ENCODE peak calls at places on chromosomes 6 and 20, in seven cellular contexts. Q, D, A, H, X, K and E are unnamed samples.

GRCh38 chr20:40532103-40532502 is 156.9 kb downstream of the MAFB start:
- DNase-seq in Q (no peak), D (no peak), A (no peak), H (peak; percentile 33), X (no peak), K (no peak), E (no peak)

GRCh38 chr6:38391206-38391908 is 248.4 kb downstream of the BTBD9 start:
- DNase-seq in Q (no peak), D (no peak), A (no peak), H (no peak), X (no peak), K (no peak), E (no peak)

GRCh38 chr6:4085329-4085695 is 6.4 kb upstream of the FAM217A start:
- DNase-seq in Q (no peak), D (no peak), A (no peak), H (no peak), X (no peak), K (no peak), E (no peak)

GRCh38 chr20:17538517-17539170 is 7.5 kb upstream of the BFSP1 start:
- DNase-seq in Q (no peak), D (peak; percentile 21), A (no peak), H (peak; percentile 16), X (no peak), K (no peak), E (no peak)

GRCh38 chr6:41504526-41505021 is 41.6 kb upstream of the FOXP4 start:
- DNase-seq in Q (no peak), D (no peak), A (no peak), H (no peak), X (no peak), K (no peak), E (no peak)

GRCh38 chr20:10536531-10536930 is 101.4 kb downstream of the SLX4IP start:
- DNase-seq in Q (peak; percentile 74), D (no peak), A (no peak), H (no peak), X (peak; percentile 56), K (peak; percentile 79), E (no peak)

GRCh38 chr6:89984926-89985743 is 90.9 kb downstream of the GJA10 start:
- DNase-seq in Q (no peak), D (no peak), A (no peak), H (peak; percentile 27), X (no peak), K (no peak), E (no peak)

GRCh38 chr20:14295238-14295637 is 42.2 kb downstream of the FLRT3 start:
- DNase-seq in Q (no peak), D (peak; percentile 8), A (no peak), H (no peak), X (no peak), K (no peak), E (no peak)

GRCh38 chr20:17944854-17945474 is 23.6 kb downstream of the SNX5 start:
- DNase-seq in Q (no peak), D (no peak), A (no peak), H (no peak), X (no peak), K (no peak), E (no peak)

GRCh38 chr6:87793340-87793739 is 91.3 kb upstream of the AKIRIN2 start:
- DNase-seq in Q (no peak), D (no peak), A (no peak), H (no peak), X (no peak), K (no peak), E (no peak)

GRCh38 chr6:71403422-71404134 is 115.0 kb downstream of the OGFRL1 start:
- DNase-seq in Q (no peak), D (no peak), A (no peak), H (no peak), X (no peak), K (no peak), E (no peak)

GRCh38 chr6:103183831-103184411 is 1675.8 kb downstream of the HACE1 start:
- DNase-seq in Q (no peak), D (no peak), A (no peak), H (no peak), X (no peak), K (no peak), E (no peak)

GRCh38 chr6:151088599-151088935 is 151.2 kb upstream of the AKAP12 start:
- DNase-seq in Q (no peak), D (no peak), A (no peak), H (no peak), X (no peak), K (no peak), E (peak; percentile 9)

GRCh38 chr6:65989676-65990075 is 282.6 kb upstream of the EYS start:
- DNase-seq in Q (no peak), D (no peak), A (no peak), H (no peak), X (no peak), K (no peak), E (no peak)

GRCh38 chr6:52503344-52503747 is 73.5 kb downstream of the TRAM2 start:
- DNase-seq in Q (no peak), D (no peak), A (no peak), H (peak; percentile 45), X (no peak), K (no peak), E (no peak)

DNA sequence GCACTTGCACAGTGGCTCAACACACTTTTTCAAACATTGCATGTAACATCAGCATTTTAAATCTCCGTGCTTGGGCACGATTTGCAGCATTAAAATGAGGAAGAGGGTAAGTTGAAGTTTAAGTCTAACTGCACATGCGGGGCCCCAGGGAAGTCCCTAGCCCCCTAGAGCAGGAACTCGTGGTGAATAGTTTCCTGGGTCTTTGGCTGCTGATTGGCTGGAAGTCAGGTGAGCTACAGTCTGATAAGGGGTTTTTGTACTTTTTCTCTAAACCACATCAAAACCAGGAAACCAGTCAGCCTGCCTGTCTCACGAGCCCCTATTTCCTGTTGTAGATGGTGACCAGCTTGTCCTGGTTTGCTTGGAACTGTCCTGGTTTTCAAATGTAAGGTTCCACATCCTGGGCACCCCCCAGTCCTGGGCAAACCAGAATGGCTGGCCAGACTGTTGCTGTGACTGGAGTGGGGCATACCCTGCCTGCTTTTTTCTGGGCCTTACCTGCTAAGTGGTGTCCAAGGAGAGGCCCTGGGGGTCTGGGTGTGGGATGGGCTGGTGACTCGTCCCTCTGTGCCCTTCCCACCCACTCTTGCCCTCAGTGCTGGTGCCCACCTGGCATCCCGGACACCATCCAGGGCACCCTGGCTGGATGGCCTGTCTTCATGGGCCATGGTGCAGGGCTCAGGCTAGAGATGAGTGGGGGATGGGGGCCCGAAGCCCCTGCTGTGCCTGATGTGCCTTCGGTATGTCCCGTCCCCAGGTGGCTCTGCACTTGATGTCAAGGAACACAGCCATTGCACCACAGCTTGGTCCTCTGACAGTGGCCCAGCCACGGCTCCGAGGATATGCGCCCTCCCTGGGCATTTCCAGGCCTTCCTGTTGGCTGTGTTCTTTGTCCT is 31.8 kb downstream of the SUN5 start:
- DNase-seq in Q (no peak), D (peak; percentile 91), A (peak; percentile 90), H (no peak), X (no peak), K (no peak), E (no peak)
- TF ChIP-seq POLR2A in Q (no peak), D (peak; percentile 56), A (no peak), H (no peak), X (no peak), K (no peak), E (no peak)

GRCh38 chr20:57350086-57350710 is 857 bp upstream of the RAE1 start:
- DNase-seq in Q (no peak), D (no peak), A (no peak), H (no peak), X (no peak), K (no peak), E (no peak)

GRCh38 chr20:57352305-57352704 is 1.2 kb downstream of the RAE1 start:
- DNase-seq in Q (no peak), D (no peak), A (no peak), H (peak; percentile 23), X (no peak), K (no peak), E (no peak)

GRCh38 chr20:57347393-57347792 is 3.7 kb upstream of the RAE1 start:
- DNase-seq in Q (no peak), D (no peak), A (no peak), H (no peak), X (no peak), K (no peak), E (no peak)

GRCh38 chr20:57346477-57346876 is 4.6 kb upstream of the RAE1 start:
- DNase-seq in Q (peak; percentile 79), D (no peak), A (peak; percentile 71), H (peak; percentile 52), X (peak; percentile 75), K (peak; percentile 73), E (no peak)

DNA sequence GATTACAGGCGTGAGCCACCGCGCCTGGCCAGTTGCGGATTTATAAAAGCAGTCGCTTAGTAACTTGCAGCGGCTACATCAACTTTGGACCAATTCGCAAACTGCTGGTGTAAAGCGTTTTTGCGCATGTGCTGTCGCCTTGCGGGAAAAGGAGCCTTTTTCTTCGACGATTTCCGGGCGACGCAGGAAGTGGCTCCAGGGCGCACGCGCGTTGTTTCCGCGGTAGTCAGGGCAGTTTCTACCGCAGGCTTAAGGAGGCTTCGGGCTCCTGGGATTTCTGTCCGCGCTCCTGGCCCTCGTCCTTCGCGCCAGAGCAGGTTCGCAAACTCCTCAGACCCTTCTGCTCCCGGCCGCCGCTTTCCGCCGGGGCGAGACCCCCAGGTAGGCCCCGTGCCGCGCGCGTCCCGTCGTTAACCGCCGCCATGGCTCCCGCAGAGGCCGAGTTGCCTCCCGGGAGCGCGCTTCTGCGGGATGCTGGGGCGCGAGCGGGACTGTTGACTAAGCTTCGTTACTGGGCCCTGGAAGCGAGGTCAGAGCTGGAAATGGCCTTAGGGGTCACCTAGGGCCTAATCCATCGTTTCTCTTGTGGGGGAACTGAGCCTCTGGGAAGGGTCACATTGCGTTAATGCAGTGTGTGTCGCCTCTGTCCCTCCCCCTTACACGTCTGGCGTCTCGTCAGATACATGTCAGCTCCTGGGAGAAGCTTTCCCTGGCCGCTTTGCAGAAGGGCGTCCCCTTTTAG is at the start of gene RAE1:
- DNase-seq in Q (peak; percentile 94), D (peak; percentile 68), A (peak; percentile 84), H (peak; percentile 80), X (peak; percentile 85), K (peak; percentile 86), E (peak; percentile 92)
- TF ChIP-seq POLR2A in Q (no peak), D (peak; percentile 91), A (peak; percentile 23), H (peak; percentile 94), X (no peak), K (peak; percentile 39), E (no peak)

GRCh38 chr6:36885461-36886401 is at the start of gene C6orf89:
- DNase-seq in Q (peak; percentile 98), D (peak; percentile 92), A (peak; percentile 99), H (peak; percentile 95), X (peak; percentile 97), K (peak; percentile 97), E (peak; percentile 97)
- TF ChIP-seq POLR2A in Q (no peak), D (peak; percentile 88), A (peak; percentile 78), H (peak; percentile 91), X (no peak), K (peak; percentile 53), E (no peak)

DNA sequence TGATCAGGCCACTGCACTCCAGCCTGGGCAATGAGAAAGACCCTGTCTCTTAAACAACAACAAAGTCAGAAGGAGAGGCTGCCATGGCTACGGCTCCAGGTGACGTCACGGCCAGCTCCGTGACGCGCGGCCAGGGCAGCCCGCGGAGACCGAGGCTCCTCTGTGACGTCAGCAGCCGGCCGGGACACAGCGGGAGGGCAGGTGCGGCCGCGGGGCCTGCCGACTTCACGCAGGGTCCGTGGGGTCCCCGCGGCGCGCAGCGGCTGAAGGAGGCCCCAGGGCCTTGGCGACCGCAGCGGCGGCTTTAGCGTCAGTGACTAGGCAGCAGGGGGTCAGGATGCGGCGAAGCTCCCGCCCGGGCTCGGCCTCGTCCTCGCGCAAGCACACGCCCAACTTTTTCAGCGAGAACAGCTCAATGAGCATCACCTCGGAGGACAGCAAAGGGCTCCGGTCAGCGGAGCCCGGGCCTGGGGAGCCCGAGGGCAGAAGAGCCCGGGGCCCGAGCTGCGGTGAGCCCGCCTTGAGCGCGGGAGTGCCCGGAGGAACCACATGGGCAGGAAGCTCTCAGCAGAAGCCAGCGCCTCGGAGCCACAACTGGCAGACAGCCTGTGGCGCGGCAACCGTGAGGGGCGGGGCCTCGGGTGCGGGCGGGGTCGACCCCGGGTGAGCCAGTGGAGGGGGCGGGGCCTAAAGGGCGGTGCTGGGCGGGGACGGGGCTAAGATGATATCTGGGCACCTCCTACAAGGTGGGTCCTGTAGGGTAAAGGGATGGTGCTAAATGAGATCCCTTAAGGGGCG is at the start of gene SPAG4:
- DNase-seq in Q (peak; percentile 100), D (no peak), A (peak; percentile 100), H (peak; percentile 100), X (peak; percentile 99), K (peak; percentile 99), E (peak; percentile 99)
- TF ChIP-seq POLR2A in Q (no peak), D (peak; percentile 76), A (peak; percentile 55), H (peak; percentile 70), X (no peak), K (peak; percentile 70), E (peak; percentile 37)